ENCODE peak calls at places on chromosome 15, in ten cellular contexts. One of them, this sample, is unnamed.
A peak's percentile ranks its signal among the peaks of the same experiment; 100 is the strongest.

GRCh38 chr15:55552926-55553325 is 35.2 kb downstream of the PYGO1 start:
- DNase-seq in aorta: peak; percentile 67
- DNase-seq in left colon: no peak
- DNase-seq in EL: peak; percentile 15
- DNase-seq in central memory CD4-positive, alpha-beta T cell: no peak
- DNase-seq in colonic mucosa: no peak
- DNase-seq in hippocampal formation: no peak
- DNase-seq in MM.1S: no peak
- DNase-seq in stimulated activated CD4-positive, alpha-beta T cell treated with anti-CD3 and anti-CD28 coated beads, Interleukin-4, amount 100 ng/mL, for 1 hour: no peak
- DNase-seq in activated naive CD4-positive, alpha-beta T cell: no peak
- DNase-seq in this sample: no peak

GRCh38 chr15:42735382-42736165 is 1.4 kb downstream of the CDAN1 start:
- DNase-seq in aorta: no peak
- DNase-seq in central memory CD4-positive, alpha-beta T cell: no peak
- DNase-seq in left colon: no peak
- DNase-seq in EL: no peak
- DNase-seq in activated naive CD4-positive, alpha-beta T cell: no peak
- DNase-seq in MM.1S: no peak
- DNase-seq in colonic mucosa: no peak
- DNase-seq in stimulated activated CD4-positive, alpha-beta T cell treated with anti-CD3 and anti-CD28 coated beads, Interleukin-4, amount 100 ng/mL, for 1 hour: no peak
- DNase-seq in hippocampal formation: no peak
- DNase-seq in this sample: no peak

GRCh38 chr15:58260186-58260910 is 122.2 kb downstream of the AQP9 start:
- DNase-seq in activated naive CD4-positive, alpha-beta T cell: no peak
- DNase-seq in stimulated activated CD4-positive, alpha-beta T cell treated with anti-CD3 and anti-CD28 coated beads, Interleukin-4, amount 100 ng/mL, for 1 hour: no peak
- DNase-seq in central memory CD4-positive, alpha-beta T cell: no peak
- DNase-seq in hippocampal formation: no peak
- DNase-seq in aorta: no peak
- DNase-seq in MM.1S: no peak
- DNase-seq in EL: peak; percentile 20
- DNase-seq in left colon: no peak
- DNase-seq in colonic mucosa: no peak
- DNase-seq in this sample: no peak

GRCh38 chr15:66292261-66293084 is 895 bp upstream of the DIS3L start:
- DNase-seq in activated naive CD4-positive, alpha-beta T cell: no peak
- DNase-seq in aorta: no peak
- DNase-seq in left colon: no peak
- DNase-seq in MM.1S: no peak
- DNase-seq in stimulated activated CD4-positive, alpha-beta T cell treated with anti-CD3 and anti-CD28 coated beads, Interleukin-4, amount 100 ng/mL, for 1 hour: peak; percentile 2
- DNase-seq in EL: no peak
- DNase-seq in hippocampal formation: no peak
- DNase-seq in colonic mucosa: no peak
- DNase-seq in central memory CD4-positive, alpha-beta T cell: no peak
- DNase-seq in this sample: no peak

GRCh38 chr15:83581381-83581780 is 72.5 kb upstream of the ADAMTSL3 start:
- DNase-seq in left colon: no peak
- DNase-seq in MM.1S: no peak
- DNase-seq in activated naive CD4-positive, alpha-beta T cell: no peak
- DNase-seq in central memory CD4-positive, alpha-beta T cell: no peak
- DNase-seq in stimulated activated CD4-positive, alpha-beta T cell treated with anti-CD3 and anti-CD28 coated beads, Interleukin-4, amount 100 ng/mL, for 1 hour: no peak
- DNase-seq in colonic mucosa: no peak
- DNase-seq in hippocampal formation: no peak
- DNase-seq in aorta: no peak
- DNase-seq in EL: no peak
- DNase-seq in this sample: no peak

GRCh38 chr15:48842501-48842900 is 31.6 kb upstream of the CEP152 start:
- DNase-seq in MM.1S: no peak
- DNase-seq in activated naive CD4-positive, alpha-beta T cell: no peak
- DNase-seq in colonic mucosa: no peak
- DNase-seq in hippocampal formation: no peak
- DNase-seq in EL: no peak
- DNase-seq in stimulated activated CD4-positive, alpha-beta T cell treated with anti-CD3 and anti-CD28 coated beads, Interleukin-4, amount 100 ng/mL, for 1 hour: no peak
- DNase-seq in central memory CD4-positive, alpha-beta T cell: no peak
- DNase-seq in aorta: no peak
- DNase-seq in left colon: no peak
- DNase-seq in this sample: no peak

GRCh38 chr15:76253851-76254440 is 57.3 kb downstream of the ETFA start:
- DNase-seq in stimulated activated CD4-positive, alpha-beta T cell treated with anti-CD3 and anti-CD28 coated beads, Interleukin-4, amount 100 ng/mL, for 1 hour: no peak
- DNase-seq in left colon: no peak
- DNase-seq in activated naive CD4-positive, alpha-beta T cell: no peak
- DNase-seq in MM.1S: no peak
- DNase-seq in EL: no peak
- DNase-seq in central memory CD4-positive, alpha-beta T cell: no peak
- DNase-seq in hippocampal formation: no peak
- DNase-seq in colonic mucosa: no peak
- DNase-seq in aorta: no peak
- DNase-seq in this sample: no peak

GRCh38 chr15:98773616-98774015 is 125.3 kb downstream of the IGF1R start:
- DNase-seq in activated naive CD4-positive, alpha-beta T cell: no peak
- DNase-seq in central memory CD4-positive, alpha-beta T cell: no peak
- DNase-seq in left colon: no peak
- DNase-seq in colonic mucosa: no peak
- DNase-seq in stimulated activated CD4-positive, alpha-beta T cell treated with anti-CD3 and anti-CD28 coated beads, Interleukin-4, amount 100 ng/mL, for 1 hour: no peak
- DNase-seq in aorta: no peak
- DNase-seq in hippocampal formation: no peak
- DNase-seq in EL: no peak
- DNase-seq in MM.1S: no peak
- DNase-seq in this sample: no peak

GRCh38 chr15:56910801-56911200 is 7.6 kb upstream of the TCF12 start:
- DNase-seq in central memory CD4-positive, alpha-beta T cell: no peak
- DNase-seq in EL: no peak
- DNase-seq in MM.1S: no peak
- DNase-seq in stimulated activated CD4-positive, alpha-beta T cell treated with anti-CD3 and anti-CD28 coated beads, Interleukin-4, amount 100 ng/mL, for 1 hour: no peak
- DNase-seq in colonic mucosa: no peak
- DNase-seq in left colon: no peak
- DNase-seq in activated naive CD4-positive, alpha-beta T cell: no peak
- DNase-seq in aorta: no peak
- DNase-seq in hippocampal formation: no peak
- DNase-seq in this sample: no peak

GRCh38 chr15:49858076-49858475 is 237.2 kb downstream of the DTWD1 start:
- DNase-seq in colonic mucosa: no peak
- DNase-seq in activated naive CD4-positive, alpha-beta T cell: no peak
- DNase-seq in hippocampal formation: no peak
- DNase-seq in aorta: no peak
- DNase-seq in EL: no peak
- DNase-seq in left colon: no peak
- DNase-seq in MM.1S: no peak
- DNase-seq in stimulated activated CD4-positive, alpha-beta T cell treated with anti-CD3 and anti-CD28 coated beads, Interleukin-4, amount 100 ng/mL, for 1 hour: no peak
- DNase-seq in central memory CD4-positive, alpha-beta T cell: no peak
- DNase-seq in this sample: no peak

GRCh38 chr15:70387993-70388392 is 290.3 kb upstream of the TLE3 start:
- DNase-seq in colonic mucosa: no peak
- DNase-seq in stimulated activated CD4-positive, alpha-beta T cell treated with anti-CD3 and anti-CD28 coated beads, Interleukin-4, amount 100 ng/mL, for 1 hour: no peak
- DNase-seq in left colon: no peak
- DNase-seq in MM.1S: no peak
- DNase-seq in activated naive CD4-positive, alpha-beta T cell: no peak
- DNase-seq in central memory CD4-positive, alpha-beta T cell: no peak
- DNase-seq in aorta: no peak
- DNase-seq in EL: no peak
- DNase-seq in hippocampal formation: no peak
- DNase-seq in this sample: no peak

GRCh38 chr15:67194171-67195114 is 60.0 kb downstream of the AAGAB start:
- DNase-seq in activated naive CD4-positive, alpha-beta T cell: no peak
- DNase-seq in left colon: no peak
- DNase-seq in stimulated activated CD4-positive, alpha-beta T cell treated with anti-CD3 and anti-CD28 coated beads, Interleukin-4, amount 100 ng/mL, for 1 hour: no peak
- DNase-seq in colonic mucosa: no peak
- DNase-seq in EL: no peak
- DNase-seq in MM.1S: no peak
- DNase-seq in aorta: no peak
- DNase-seq in hippocampal formation: no peak
- DNase-seq in central memory CD4-positive, alpha-beta T cell: no peak
- DNase-seq in this sample: no peak

GRCh38 chr15:41284425-41285177 is 47.8 kb downstream of the OIP5 start:
- DNase-seq in colonic mucosa: peak; percentile 51
- DNase-seq in MM.1S: peak; percentile 10
- DNase-seq in EL: peak; percentile 24
- DNase-seq in hippocampal formation: no peak
- DNase-seq in stimulated activated CD4-positive, alpha-beta T cell treated with anti-CD3 and anti-CD28 coated beads, Interleukin-4, amount 100 ng/mL, for 1 hour: no peak
- DNase-seq in central memory CD4-positive, alpha-beta T cell: peak; percentile 9
- DNase-seq in aorta: no peak
- DNase-seq in left colon: no peak
- DNase-seq in activated naive CD4-positive, alpha-beta T cell: no peak
- DNase-seq in this sample: peak; percentile 27

GRCh38 chr15:67130673-67131601 is 65.5 kb downstream of the SMAD3 start:
- DNase-seq in hippocampal formation: no peak
- DNase-seq in stimulated activated CD4-positive, alpha-beta T cell treated with anti-CD3 and anti-CD28 coated beads, Interleukin-4, amount 100 ng/mL, for 1 hour: no peak
- DNase-seq in EL: peak; percentile 61
- DNase-seq in MM.1S: no peak
- DNase-seq in activated naive CD4-positive, alpha-beta T cell: no peak
- DNase-seq in aorta: no peak
- DNase-seq in left colon: no peak
- DNase-seq in central memory CD4-positive, alpha-beta T cell: no peak
- DNase-seq in colonic mucosa: no peak
- DNase-seq in this sample: peak; percentile 50

GRCh38 chr15:82140859-82141258 is 95.0 kb upstream of the MEX3B start:
- DNase-seq in MM.1S: no peak
- DNase-seq in activated naive CD4-positive, alpha-beta T cell: no peak
- DNase-seq in aorta: no peak
- DNase-seq in hippocampal formation: no peak
- DNase-seq in EL: no peak
- DNase-seq in colonic mucosa: no peak
- DNase-seq in stimulated activated CD4-positive, alpha-beta T cell treated with anti-CD3 and anti-CD28 coated beads, Interleukin-4, amount 100 ng/mL, for 1 hour: no peak
- DNase-seq in central memory CD4-positive, alpha-beta T cell: no peak
- DNase-seq in left colon: no peak
- DNase-seq in this sample: no peak

This sample was measured in Peyer's patch.